ENCODE peak calls at places on chromosome 7, in six cellular contexts. K is A172, J is lung microvascular endothelial cell, R is spleen, T is kidney glomerular epithelial cell, X is uterus. V is an unnamed sample.

GRCh38 chr7:157844611-157845010 is 507.8 kb downstream of the DNAJB6 start:
- DNase-seq in R (peak; percentile 38), X (no peak), J (no peak), T (no peak), K (no peak), V (no peak)

GRCh38 chr7:129914536-129915272 is 38.1 kb downstream of the UBE2H start:
- DNase-seq in T (no peak), X (no peak), K (no peak), J (peak; percentile 26), R (no peak), V (no peak)

GRCh38 chr7:99860281-99861127 is 16.3 kb downstream of the OR2AE1 start:
- DNase-seq in R (no peak), T (peak; percentile 34), K (peak; percentile 59), J (no peak), X (no peak), V (peak; percentile 40)

GRCh38 chr7:90246184-90246583 is 1.2 kb downstream of the CFAP69 start:
- DNase-seq in J (no peak), T (no peak), R (no peak), X (no peak), K (no peak), V (no peak)

GRCh38 chr7:79548616-79549206 is 95.2 kb upstream of the MAGI2 start:
- DNase-seq in X (no peak), R (no peak), T (no peak), J (no peak), K (no peak), V (no peak)

GRCh38 chr7:116582164-116582732 is 57.4 kb downstream of the CAV1 start:
- DNase-seq in X (no peak), K (peak; percentile 59), R (no peak), T (no peak), J (peak; percentile 93), V (no peak)

GRCh38 chr7:8260871-8261707 is 878 bp downstream of the ICA1 start:
- DNase-seq in J (peak; percentile 63), R (peak; percentile 85), T (peak; percentile 40), X (peak; percentile 12), K (peak; percentile 52), V (peak; percentile 7)

GRCh38 chr7:130084037-130084875 is 13.9 kb downstream of the KLHDC10 start:
- DNase-seq in K (no peak), J (peak; percentile 29), R (no peak), T (no peak), X (no peak), V (no peak)

GRCh38 chr7:84209006-84209405 is 14.4 kb upstream of the SEMA3A start:
- DNase-seq in J (no peak), R (no peak), X (no peak), T (no peak), K (no peak), V (no peak)

V was measured in tibial nerve.